ENCODE peak calls at places on chromosomes 3 and 15, in four cellular contexts. One of them, this sample, is unnamed.

GRCh38 chr3:49553320-49553689 is 972 bp upstream of the BSN start:
- DNase-seq in germinal center: no peak
- DNase-seq in T1000: no peak
- DNase-seq in anterior cingulate cortex: no peak
- DNase-seq in this sample: no peak

GRCh38 chr3:65322910-65323309 is 635.1 kb upstream of the ADAMTS9 start:
- DNase-seq in germinal center: no peak
- DNase-seq in T1000: no peak
- DNase-seq in anterior cingulate cortex: no peak
- DNase-seq in this sample: no peak

GRCh38 chr15:47820780-47821319 is 103.5 kb downstream of the SEMA6D start:
- DNase-seq in germinal center: no peak
- DNase-seq in T1000: no peak
- DNase-seq in anterior cingulate cortex: no peak
- DNase-seq in this sample: no peak

GRCh38 chr3:112629425-112629824 is 11.5 kb downstream of the CCDC80 start:
- DNase-seq in germinal center: no peak
- DNase-seq in T1000: no peak
- DNase-seq in anterior cingulate cortex: no peak
- DNase-seq in this sample: no peak

GRCh38 chr15:90818251-90819210 is 49.9 kb upstream of the FURIN start:
- DNase-seq in germinal center: peak; percentile 90
- DNase-seq in T1000: no peak
- DNase-seq in anterior cingulate cortex: no peak
- DNase-seq in this sample: no peak

GRCh38 chr15:61584410-61584809 is 355.3 kb upstream of the RORA start:
- DNase-seq in germinal center: no peak
- DNase-seq in T1000: no peak
- DNase-seq in anterior cingulate cortex: no peak
- DNase-seq in this sample: no peak

GRCh38 chr3:73431136-73431933 is 193.4 kb downstream of the PDZRN3 start:
- DNase-seq in germinal center: no peak
- DNase-seq in T1000: no peak
- DNase-seq in anterior cingulate cortex: no peak
- DNase-seq in this sample: no peak

GRCh38 chr15:56484284-56484683 is 19.3 kb upstream of the MNS1 start:
- DNase-seq in germinal center: no peak
- DNase-seq in T1000: no peak
- DNase-seq in anterior cingulate cortex: no peak
- DNase-seq in this sample: no peak

GRCh38 chr3:188682316-188682715 is 489.5 kb upstream of the TPRG1 start:
- DNase-seq in germinal center: no peak
- DNase-seq in T1000: no peak
- DNase-seq in anterior cingulate cortex: no peak
- DNase-seq in this sample: no peak

GRCh38 chr3:26984601-26985000 is 362.0 kb downstream of the LRRC3B start:
- DNase-seq in germinal center: no peak
- DNase-seq in T1000: no peak
- DNase-seq in anterior cingulate cortex: no peak
- DNase-seq in this sample: no peak

GRCh38 chr3:111738238-111738637 is 120.8 kb upstream of the PHLDB2 start:
- DNase-seq in germinal center: no peak
- DNase-seq in T1000: no peak
- DNase-seq in anterior cingulate cortex: no peak
- DNase-seq in this sample: no peak

GRCh38 chr15:76904461-76905012 is 603 bp downstream of the SCAPER start:
- DNase-seq in germinal center: peak; percentile 14
- DNase-seq in T1000: peak; percentile 26
- DNase-seq in anterior cingulate cortex: peak; percentile 28
- DNase-seq in this sample: peak; percentile 29

GRCh38 chr3:189547448-189547847 is 83.7 kb upstream of the TP63 start:
- DNase-seq in germinal center: no peak
- DNase-seq in T1000: no peak
- DNase-seq in anterior cingulate cortex: no peak
- DNase-seq in this sample: no peak

GRCh38 chr3:18389108-18389733 is 35.9 kb downstream of the SATB1 start:
- DNase-seq in germinal center: peak; percentile 6
- DNase-seq in T1000: no peak
- DNase-seq in anterior cingulate cortex: no peak
- DNase-seq in this sample: peak; percentile 16

GRCh38 chr15:71131601-71132357 is 16.5 kb downstream of the THSD4 start:
- DNase-seq in germinal center: no peak
- DNase-seq in T1000: no peak
- DNase-seq in anterior cingulate cortex: no peak
- DNase-seq in this sample: no peak

GRCh38 chr3:115845986-115846385 is 222.7 kb downstream of the GAP43 start:
- DNase-seq in germinal center: no peak
- DNase-seq in T1000: no peak
- DNase-seq in anterior cingulate cortex: no peak
- DNase-seq in this sample: no peak

This sample was measured in globus pallidus.